ENCODE peak calls at places on chromosomes 1 and 21, in five cellular contexts. A is astrocyte; W is heart left ventricle; B is CD8-positive, alpha-beta T cell; L is mucosa of descending colon. O is an unnamed sample.

GRCh38 chr21:46559291-46559983 is 45.4 kb downstream of the S100B start:
- DNase-seq in A (no peak), W (peak; percentile 31), B (peak; percentile 84), L (no peak), O (no peak)

GRCh38 chr1:96334236-96334557 is 387.4 kb upstream of the PTBP2 start:
- DNase-seq in A (no peak), W (no peak), B (no peak), L (no peak), O (no peak)

GRCh38 chr1:26019641-26020315 is 1.8 kb upstream of the EXTL1 start:
- DNase-seq in A (peak; percentile 71), W (no peak), B (no peak), L (no peak), O (no peak)

GRCh38 chr1:40898434-40898900 is 36.3 kb upstream of the CITED4 start:
- DNase-seq in A (peak; percentile 45), W (no peak), B (no peak), L (no peak), O (peak; percentile 78)

GRCh38 chr21:14487490-14488432 is 58.4 kb downstream of the SAMSN1 start:
- DNase-seq in A (no peak), W (no peak), B (no peak), L (no peak), O (no peak)

GRCh38 chr21:42056468-42056867 is 14.6 kb upstream of the UMODL1 start:
- DNase-seq in A (no peak), W (no peak), B (no peak), L (peak; percentile 76), O (peak; percentile 49)

GRCh38 chr1:47554082-47554481 is 116.2 kb downstream of the FOXD2 start:
- DNase-seq in A (no peak), W (no peak), B (no peak), L (no peak), O (no peak)

GRCh38 chr1:185551008-185551407 is 183.2 kb upstream of the HMCN1 start:
- DNase-seq in A (no peak), W (peak; percentile 39), B (no peak), L (no peak), O (no peak)

GRCh38 chr1:13976485-13976884 is 276.5 kb downstream of the PRDM2 start:
- DNase-seq in A (no peak), W (no peak), B (no peak), L (no peak), O (no peak)

GRCh38 chr1:17009706-17010105 is 2.0 kb downstream of the ATP13A2 start:
- DNase-seq in A (no peak), W (no peak), B (no peak), L (peak; percentile 12), O (peak; percentile 53)

GRCh38 chr1:15310544-15310943 is 63.5 kb downstream of the FHAD1 start:
- DNase-seq in A (no peak), W (no peak), B (no peak), L (no peak), O (no peak)

GRCh38 chr1:62237361-62237760 is 42.7 kb downstream of the L1TD1 start:
- DNase-seq in A (no peak), W (no peak), B (no peak), L (no peak), O (no peak)

GRCh38 chr1:3614755-3615742 is 3.7 kb upstream of the MEGF6 start:
- DNase-seq in A (no peak), W (no peak), B (no peak), L (no peak), O (no peak)

GRCh38 chr1:212752256-212752933 is 39.2 kb downstream of the NSL1 start:
- DNase-seq in A (peak; percentile 14), W (no peak), B (no peak), L (no peak), O (no peak)

GRCh38 chr1:7470904-7471638 is 300.0 kb upstream of the VAMP3 start:
- DNase-seq in A (peak; percentile 98), W (peak; percentile 73), B (no peak), L (peak; percentile 52), O (peak; percentile 95)

GRCh38 chr1:23719162-23719820 is 24.0 kb upstream of the ELOA start:
- DNase-seq in A (peak; percentile 47), W (no peak), B (no peak), L (no peak), O (no peak)

GRCh38 chr1:163071381-163072255 is 2.5 kb downstream of the RGS4 start:
- DNase-seq in A (peak; percentile 84), W (peak; percentile 61), B (peak; percentile 34), L (peak; percentile 60), O (no peak)

GRCh38 chr1:25145775-25146381 is 86.4 kb downstream of the SYF2 start:
- DNase-seq in A (no peak), W (no peak), B (no peak), L (no peak), O (no peak)

DNA sequence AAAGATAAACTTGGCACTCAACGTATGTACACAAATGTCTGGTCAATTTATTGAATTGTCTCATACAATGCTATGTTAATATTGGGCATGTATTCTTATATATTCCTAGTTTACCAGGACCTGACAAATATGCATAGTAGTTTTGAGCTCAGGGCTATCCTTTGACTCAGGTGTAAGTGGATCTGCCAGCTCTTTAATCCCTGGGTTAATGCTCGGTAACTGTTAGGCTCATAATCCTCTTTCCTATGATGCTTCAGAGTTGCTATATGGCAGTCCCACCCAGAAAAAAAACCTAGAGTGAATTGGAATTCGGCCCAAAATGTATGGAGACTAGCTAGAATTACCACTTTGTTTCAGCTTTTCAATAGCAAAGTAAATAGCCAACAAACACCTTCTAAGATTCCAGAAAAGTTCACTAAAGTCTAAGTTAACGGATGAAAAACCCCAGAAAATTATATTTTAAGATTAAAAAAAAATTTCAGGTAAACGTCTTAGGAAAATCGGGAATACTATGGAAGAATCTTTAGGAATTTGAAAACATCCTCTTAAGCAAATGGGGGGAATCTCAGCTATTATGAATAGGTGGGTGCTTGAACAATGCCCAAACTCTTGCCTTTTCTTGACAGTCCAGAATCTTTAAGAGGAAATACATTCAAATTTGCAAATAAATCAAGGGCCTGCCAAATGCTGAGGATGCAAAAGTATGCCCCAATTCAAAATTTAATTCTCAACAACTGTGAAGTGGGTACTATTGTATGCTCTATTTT is 10.9 kb downstream of the H3-3A start:
- DNase-seq in A (no peak), W (no peak), B (no peak), L (no peak), O (no peak)
- H3K36me3 ChIP-seq in A (peaks cover 24% of the 10 kb centered on the region), W (peaks cover 44% of the 10 kb centered on the region), B (peaks cover 30% of the 10 kb centered on the region), L (no peaks in the 10 kb centered on the region), O (peaks cover 11% of the 10 kb centered on the region)

DNA sequence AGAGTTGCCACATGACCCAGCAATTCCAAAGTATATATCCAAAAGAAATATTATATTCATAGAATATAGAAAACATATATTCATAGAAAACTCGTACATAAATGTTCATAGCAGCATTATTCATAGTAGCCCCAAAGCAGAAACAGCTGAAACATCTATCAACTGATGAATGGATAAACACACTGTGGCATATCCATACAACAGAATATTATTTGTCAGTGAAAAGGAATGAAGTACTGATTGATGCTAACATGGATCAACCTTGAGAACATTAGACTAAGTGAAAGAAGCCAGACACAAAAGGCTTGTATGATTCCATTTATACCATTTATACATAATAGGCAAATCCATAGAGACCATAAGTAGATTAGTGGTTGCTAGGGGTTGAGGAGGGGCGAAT is 21.7 kb upstream of the MACF1 start:
- DNase-seq in A (no peak), W (no peak), B (no peak), L (no peak), O (no peak)
- TF ChIP-seq CTCF in A (no peak), W (no peak), B (no peak), L (no peak), O (no peak)

DNA sequence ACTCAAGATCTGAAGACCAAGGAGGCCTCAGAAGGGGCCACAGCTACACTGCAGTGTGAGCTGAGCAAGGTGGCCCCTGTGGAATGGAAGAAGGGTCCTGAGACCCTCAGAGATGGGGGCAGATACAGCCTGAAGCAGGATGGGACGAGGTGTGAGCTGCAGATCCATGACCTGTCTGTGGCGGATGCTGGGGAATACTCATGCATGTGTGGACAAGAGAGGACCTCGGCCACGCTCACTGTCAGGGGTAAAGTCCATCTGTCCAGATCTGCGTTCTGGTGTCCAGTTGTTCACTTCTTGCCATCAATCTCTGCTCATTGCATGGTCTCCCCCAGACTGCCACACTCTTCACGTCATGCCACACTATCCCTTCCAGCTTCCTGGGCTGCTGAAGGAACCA is 90.6 kb downstream of the OBSCN start:
- DNase-seq in A (no peak), W (peak; percentile 9), B (no peak), L (no peak), O (no peak)
- H3K36me3 ChIP-seq in A (no peaks in the 10 kb centered on the region), W (peaks cover 78% of the 10 kb centered on the region), B (no peaks in the 10 kb centered on the region), L (no peaks in the 10 kb centered on the region), O (no peaks in the 10 kb centered on the region)

DNA sequence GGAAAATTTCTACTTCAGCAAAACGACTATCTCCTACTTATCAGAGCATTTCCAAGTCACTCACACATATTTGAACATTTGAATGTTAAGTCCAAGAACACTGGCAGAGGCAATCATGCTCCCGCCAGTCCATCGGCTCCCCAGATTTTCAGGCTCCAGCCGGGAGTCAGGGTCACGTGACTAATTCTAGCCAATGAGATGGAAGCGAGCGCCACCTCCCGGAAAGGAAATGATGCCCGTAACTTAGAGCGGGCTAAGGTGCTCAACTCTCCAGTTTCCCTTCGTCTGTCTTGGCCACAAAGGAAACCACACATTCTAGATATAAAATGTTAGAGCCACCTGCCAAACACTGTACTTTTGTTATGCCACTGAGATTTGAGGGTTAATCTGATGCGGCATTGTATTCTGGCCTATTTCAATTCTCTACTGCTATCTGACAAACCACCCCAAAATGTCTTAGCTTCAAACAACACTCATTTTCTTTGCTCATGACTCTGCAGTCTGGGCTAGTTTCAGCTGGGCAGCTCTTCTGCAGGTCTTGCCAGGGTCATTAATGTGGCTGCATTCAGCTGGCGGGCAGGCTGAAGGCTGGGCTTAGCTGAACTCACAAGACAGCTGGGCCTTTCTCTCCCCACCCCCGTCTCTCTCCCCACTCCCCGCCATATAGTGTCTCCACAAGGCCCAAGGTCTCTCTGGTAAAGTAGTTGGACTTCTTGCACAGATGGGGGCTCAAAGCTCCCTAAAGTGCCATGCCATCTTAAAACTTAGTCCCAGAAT is 16.5 kb upstream of the LHX4 start:
- DNase-seq in A (no peak), W (no peak), B (peak; percentile 40), L (no peak), O (no peak)
- TF ChIP-seq CTCF in A (no peak), W (no peak), B (no peak), L (no peak), O (no peak)

GRCh38 chr1:2156866-2157265 is 37.7 kb downstream of the FAAP20 start:
- DNase-seq in A (no peak), W (no peak), B (no peak), L (no peak), O (no peak)
- H3K36me3 ChIP-seq in A (no peaks in the 10 kb centered on the region), W (no peaks in the 10 kb centered on the region), B (no peaks in the 10 kb centered on the region), L (no peaks in the 10 kb centered on the region), O (peaks cover 4% of the 10 kb centered on the region)

GRCh38 chr1:84569216-84569615 is 5.0 kb downstream of the CTBS start:
- DNase-seq in A (no peak), W (no peak), B (no peak), L (no peak), O (no peak)
- TF ChIP-seq CTCF in A (no peak), W (no peak), B (no peak), L (no peak), O (no peak)

O was measured in kidney.